ENCODE peak calls at places on chromosomes 16 and 17, in eight cellular contexts. J, E, M, C, G, N, P and D are unnamed samples.

GRCh38 chr16:8887438-8887765 is 5.3 kb downstream of the LITAFD start:
- DNase-seq in J (no peak), E (no peak), M (no peak), C (no peak), G (no peak), N (no peak), P (no peak), D (no peak)

GRCh38 chr16:11188801-11189740 is 66.9 kb downstream of the SOCS1 start:
- DNase-seq in J (peak; percentile 65), E (no peak), M (no peak), C (no peak), G (no peak), N (no peak), P (no peak), D (no peak)

GRCh38 chr17:59829217-59830006 is 63.3 kb downstream of the TUBD1 start:
- DNase-seq in J (no peak), E (no peak), M (no peak), C (no peak), G (no peak), N (peak; percentile 100), P (no peak), D (no peak)

GRCh38 chr17:80382446-80382845 is 32.5 kb upstream of the ENDOV start:
- DNase-seq in J (no peak), E (no peak), M (no peak), C (no peak), G (peak; percentile 3), N (no peak), P (no peak), D (no peak)

GRCh38 chr16:12669908-12670307 is 133.8 kb downstream of the CPPED1 start:
- DNase-seq in J (no peak), E (no peak), M (no peak), C (no peak), G (no peak), N (no peak), P (no peak), D (no peak)

GRCh38 chr16:59604331-59604730 is 870.2 kb upstream of the GOT2 start:
- DNase-seq in J (no peak), E (no peak), M (no peak), C (no peak), G (no peak), N (no peak), P (no peak), D (no peak)

GRCh38 chr16:24729243-24729966 is at the start of gene TNRC6A:
- DNase-seq in J (peak; percentile 89), E (peak; percentile 94), M (peak; percentile 85), C (peak; percentile 92), G (peak; percentile 94), N (peak; percentile 62), P (peak; percentile 96), D (peak; percentile 89)

GRCh38 chr16:21277927-21278706 is at the start of gene CRYM:
- DNase-seq in J (peak; percentile 64), E (peak; percentile 65), M (peak; percentile 57), C (no peak), G (peak; percentile 60), N (no peak), P (peak; percentile 79), D (peak; percentile 54)

GRCh38 chr17:68035131-68035522 is 408 bp upstream of the KPNA2 start:
- DNase-seq in J (peak; percentile 94), E (peak; percentile 96), M (peak; percentile 91), C (peak; percentile 90), G (peak; percentile 90), N (no peak), P (peak; percentile 96), D (peak; percentile 95)

GRCh38 chr16:17354121-17354750 is 116.5 kb downstream of the XYLT1 start:
- DNase-seq in J (no peak), E (no peak), M (no peak), C (no peak), G (no peak), N (no peak), P (no peak), D (no peak)

GRCh38 chr16:78230832-78231231 is 131.4 kb downstream of the WWOX start:
- DNase-seq in J (no peak), E (no peak), M (no peak), C (no peak), G (no peak), N (no peak), P (no peak), D (no peak)

GRCh38 chr17:3528604-3529511 is 28.8 kb downstream of the TRPV3 start:
- DNase-seq in J (no peak), E (no peak), M (no peak), C (no peak), G (no peak), N (no peak), P (peak; percentile 46), D (no peak)

GRCh38 chr16:12796498-12796897 is 7.2 kb downstream of the CPPED1 start:
- DNase-seq in J (no peak), E (no peak), M (no peak), C (no peak), G (no peak), N (no peak), P (no peak), D (no peak)

GRCh38 chr16:49632111-49632797 is 223.7 kb downstream of the ZNF423 start:
- DNase-seq in J (no peak), E (no peak), M (no peak), C (no peak), G (no peak), N (no peak), P (no peak), D (no peak)

GRCh38 chr16:3112881-3113574 is 642 bp downstream of the ZNF205 start:
- DNase-seq in J (no peak), E (no peak), M (no peak), C (no peak), G (peak; percentile 69), N (no peak), P (peak; percentile 77), D (no peak)

GRCh38 chr16:3115561-3115960 is 3.2 kb downstream of the ZNF205 start:
- DNase-seq in J (no peak), E (no peak), M (no peak), C (no peak), G (no peak), N (no peak), P (no peak), D (no peak)

GRCh38 chr16:3113765-3114479 is 1.5 kb downstream of the ZNF205 start:
- DNase-seq in J (no peak), E (no peak), M (no peak), C (no peak), G (no peak), N (no peak), P (no peak), D (no peak)

GRCh38 chr16:3115011-3115410 is 2.6 kb downstream of the ZNF205 start:
- DNase-seq in J (no peak), E (no peak), M (no peak), C (no peak), G (no peak), N (no peak), P (no peak), D (no peak)

DNA sequence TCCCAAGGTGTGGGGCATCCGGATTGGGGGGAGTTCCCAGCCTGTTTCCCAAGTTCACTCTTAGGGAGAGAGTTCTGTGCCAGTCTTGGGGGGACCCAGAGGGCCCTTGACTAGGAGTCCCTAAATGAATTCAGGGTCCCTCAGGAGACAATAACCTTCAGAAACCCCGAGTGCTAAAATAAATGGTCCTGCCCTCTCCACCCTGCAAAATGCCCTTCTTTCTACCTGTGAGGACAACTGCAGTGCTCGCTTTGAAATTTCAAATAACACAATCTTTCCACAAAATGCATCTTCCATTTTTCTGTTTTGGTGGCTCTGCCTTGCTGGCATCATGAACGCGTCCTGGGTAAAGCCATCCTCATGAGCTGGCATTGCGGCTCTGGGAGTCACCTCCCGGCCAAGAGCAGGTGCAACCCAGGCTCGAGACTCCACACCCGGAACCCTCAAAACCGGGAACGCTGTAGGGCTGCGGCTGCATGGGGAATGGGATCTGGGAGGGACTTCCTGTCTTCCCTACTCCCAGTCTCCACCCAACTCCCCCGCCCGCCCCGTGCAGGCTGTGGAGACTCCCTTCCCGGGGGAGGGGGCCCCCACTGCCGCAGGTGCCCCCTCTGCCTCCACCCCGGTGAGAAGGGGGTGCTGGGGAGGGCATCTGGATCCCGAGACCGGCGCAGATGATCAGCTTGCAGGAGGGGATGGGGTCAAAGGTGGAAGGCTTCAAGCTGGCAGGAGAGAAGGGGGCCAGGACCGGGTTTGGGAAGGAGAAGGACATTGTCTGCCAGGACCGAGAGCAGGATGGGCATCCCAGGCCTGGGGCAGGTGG is at the start of gene ZNF205:
- DNase-seq in J (peak; percentile 79), E (peak; percentile 84), M (no peak), C (peak; percentile 28), G (peak; percentile 83), N (no peak), P (peak; percentile 87), D (peak; percentile 78)
- H3K4me3 ChIP-seq in J (peak within 1 kb of the TSS; percentile 87), E (peak within 1 kb of the TSS; percentile 88), M (peak within 1 kb of the TSS; percentile 34), C (peak within 1 kb of the TSS; percentile 77), G (peak within 1 kb of the TSS; percentile 66), N (peak within 1 kb of the TSS; percentile 96), P (peak within 1 kb of the TSS; percentile 83), D (peak within 1 kb of the TSS; percentile 69)

DNA sequence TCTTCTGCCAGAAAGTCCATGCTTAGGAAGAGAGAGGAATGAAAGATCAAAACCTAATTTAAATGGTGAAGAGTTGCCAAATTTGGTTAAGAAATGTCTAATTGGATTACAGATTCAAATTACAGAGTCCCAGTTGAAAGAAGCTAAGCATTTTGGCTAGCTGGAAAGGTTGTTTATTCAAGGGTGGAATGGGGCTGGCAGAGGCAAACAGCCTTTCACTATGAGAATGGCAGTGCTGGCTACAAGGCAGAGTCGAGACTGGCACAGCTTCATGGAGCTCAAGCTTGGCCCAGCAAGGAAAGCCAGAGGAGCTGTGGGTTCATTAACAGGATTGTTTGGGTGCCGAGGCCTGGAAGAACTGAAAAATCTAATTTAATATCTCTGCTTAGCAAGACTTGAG is 13.6 kb downstream of the MAP3K3 start:
- DNase-seq in J (no peak), E (no peak), M (no peak), C (no peak), G (no peak), N (no peak), P (no peak), D (peak; percentile 29)
- TF ChIP-seq POLR2A in J (no peak), E (no peak), M (no peak), C (no peak), G (no peak), N (no peak), P (no peak), D (no peak)

DNA sequence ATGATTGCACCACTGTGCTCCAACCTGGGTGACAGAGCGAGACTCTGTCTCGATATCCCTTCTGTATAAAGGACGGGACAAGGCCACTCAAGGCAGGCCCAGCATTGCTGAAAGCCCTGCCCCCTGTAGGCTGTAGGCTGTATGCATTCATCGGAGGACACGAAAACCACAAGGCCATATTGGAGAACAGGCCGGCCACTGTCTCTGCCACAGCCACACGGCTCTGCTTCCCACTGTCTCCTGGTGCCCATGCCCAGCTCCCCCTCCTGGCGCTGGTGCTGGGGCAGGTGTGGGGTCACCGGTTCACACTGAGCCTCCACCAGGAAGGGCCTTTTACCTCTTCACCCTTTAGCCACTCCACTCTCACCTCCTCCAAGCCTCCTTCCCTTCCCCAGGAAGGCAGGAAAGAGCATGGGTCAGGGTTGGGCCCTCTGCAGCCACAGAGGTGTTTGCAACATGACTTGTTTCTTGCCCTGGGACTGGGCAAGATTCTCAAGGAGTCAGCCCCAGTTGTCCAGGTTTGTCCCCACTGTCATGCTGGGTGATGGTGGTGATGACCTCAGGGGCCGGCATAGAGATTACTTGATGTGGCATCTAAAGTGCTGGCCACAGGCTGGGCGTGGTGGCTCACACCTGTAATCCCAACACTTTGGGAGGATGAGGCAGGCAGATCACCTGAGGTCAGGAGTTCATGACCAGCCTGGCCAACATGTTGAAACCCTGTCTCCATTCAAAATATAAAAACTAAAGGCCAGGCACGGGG is 5.3 kb upstream of the NTN3 start:
- DNase-seq in J (no peak), E (no peak), M (no peak), C (no peak), G (peak; percentile 13), N (no peak), P (no peak), D (no peak)
- H3K27ac ChIP-seq in J (no peak overlapping the region), E (no peak overlapping the region), M (no peak overlapping the region), C (no peak overlapping the region), G (no peak overlapping the region), N (no peak overlapping the region), P (no peak overlapping the region), D (no peak overlapping the region)

GRCh38 chr17:37743875-37744632 is 805 bp downstream of the HNF1B start:
- DNase-seq in J (peak; percentile 58), E (no peak), M (no peak), C (no peak), G (no peak), N (no peak), P (no peak), D (no peak)
- H3K4me3 ChIP-seq in J (peak overlapping the region; percentile 48), E (no peak overlapping the region), M (peak overlapping the region; percentile 26), C (no peak overlapping the region), G (peak overlapping the region; percentile 12), N (peak overlapping the region; percentile 62), P (peak overlapping the region; percentile 8), D (no peak overlapping the region)